ENCODE peak calls at places on chromosomes 3 and 15, in eight cellular contexts. K is heart left ventricle, I is stomach, P is endothelial cell of umbilical vein, N is sigmoid colon, D is A549, L is esophagus squamous epithelium, V is ovary. U is an unnamed sample.

GRCh38 chr3:177329854-177330253 is 132.6 kb upstream of the TBL1XR1 start:
- DNase-seq in N (no peak), D (no peak), I (peak), L (no peak), K (no peak), P (no peak), V (no peak), U (no peak)

GRCh38 chr3:35392187-35392586 is 247.1 kb upstream of the ARPP21 start:
- DNase-seq in I (no peak), L (no peak), N (no peak), K (no peak), P (no peak), V (no peak), D (no peak), U (no peak)

GRCh38 chr15:24076090-24076784 is 389.1 kb upstream of the NDN start:
- DNase-seq in K (no peak), I (no peak), L (no peak), P (no peak), D (no peak), N (no peak), V (no peak), U (no peak)

GRCh38 chr3:56980798-56981390 is 79.6 kb upstream of the SPATA12 start:
- DNase-seq in P (peak), L (peak), N (no peak), D (peak), I (peak), K (peak), V (peak), U (no peak)

GRCh38 chr3:138136208-138136607 is 4.0 kb upstream of the A4GNT start:
- DNase-seq in K (no peak), V (no peak), I (no peak), L (no peak), N (no peak), P (no peak), D (no peak), U (no peak)

GRCh38 chr3:182609575-182610156 is 183.6 kb upstream of the ATP11B start:
- DNase-seq in N (no peak), I (peak), V (no peak), L (no peak), K (no peak), P (no peak), D (no peak), U (peak)

GRCh38 chr3:5019411-5020261 is 40.4 kb downstream of the BHLHE40 start:
- DNase-seq in K (no peak), D (no peak), I (peak), L (no peak), V (no peak), N (no peak), P (no peak), U (no peak)

GRCh38 chr3:46496745-46497555 is 826 bp upstream of the RTP3 start:
- DNase-seq in K (no peak), P (peak), D (peak), I (no peak), L (no peak), N (no peak), V (no peak), U (no peak)

GRCh38 chr3:46997453-46998091 is 18.1 kb downstream of the NBEAL2 start:
- DNase-seq in I (no peak), K (peak), D (no peak), L (no peak), N (no peak), P (no peak), V (no peak), U (no peak)

GRCh38 chr15:77495806-77496589 is 75.3 kb downstream of the HMG20A start:
- DNase-seq in K (peak), N (no peak), D (no peak), I (no peak), P (peak), L (no peak), V (no peak), U (no peak)

GRCh38 chr3:57977755-57978715 is 30.2 kb upstream of the FLNB start:
- DNase-seq in P (no peak), I (no peak), L (no peak), V (no peak), K (peak), N (no peak), D (no peak), U (no peak)

GRCh38 chr3:55402886-55403605 is 84.1 kb downstream of the WNT5A start:
- DNase-seq in K (no peak), D (no peak), P (no peak), N (no peak), I (no peak), L (no peak), V (no peak), U (no peak)

GRCh38 chr3:185537369-185537970 is 14.9 kb downstream of the LIPH start:
- DNase-seq in L (no peak), D (peak), V (no peak), K (peak), N (peak), I (peak), P (peak), U (no peak)

GRCh38 chr15:101043011-101043410 is 123.9 kb downstream of the LRRK1 start:
- DNase-seq in P (no peak), L (no peak), I (peak), D (no peak), K (no peak), V (peak), N (no peak), U (no peak)

GRCh38 chr15:71707230-71708051 is 102.9 kb upstream of the NR2E3 start:
- DNase-seq in L (no peak), P (peak), D (no peak), V (no peak), N (no peak), K (no peak), I (no peak), U (no peak)

GRCh38 chr15:71706461-71707229 is 103.7 kb upstream of the NR2E3 start:
- DNase-seq in I (no peak), L (no peak), V (no peak), N (no peak), P (no peak), D (no peak), K (no peak), U (peak)

GRCh38 chr15:71702496-71702895 is 107.9 kb upstream of the NR2E3 start:
- DNase-seq in L (no peak), D (no peak), P (no peak), N (no peak), V (no peak), K (no peak), I (no peak), U (no peak)

GRCh38 chr15:71708052-71708432 is 102.3 kb upstream of the NR2E3 start:
- DNase-seq in D (no peak), L (no peak), P (no peak), N (no peak), V (no peak), I (no peak), K (peak), U (no peak)

GRCh38 chr15:71705151-71705550 is 105.2 kb upstream of the NR2E3 start:
- DNase-seq in P (no peak), I (no peak), D (no peak), V (no peak), K (no peak), L (no peak), N (no peak), U (no peak)
- TF ChIP-seq POLR2A in P (no peak), I (no peak), D (no peak), V (no peak), K (no peak), L (no peak), N (no peak), U (no peak)

GRCh38 chr3:76353683-76354082 is 568.3 kb upstream of the ZNF717 start:
- DNase-seq in L (no peak), V (no peak), P (no peak), K (no peak), I (no peak), D (no peak), N (no peak), U (no peak)
- TF ChIP-seq CTCF in L (no peak), V (no peak), P (no peak), K (no peak), I (no peak), D (no peak), N (no peak), U (no peak)

DNA sequence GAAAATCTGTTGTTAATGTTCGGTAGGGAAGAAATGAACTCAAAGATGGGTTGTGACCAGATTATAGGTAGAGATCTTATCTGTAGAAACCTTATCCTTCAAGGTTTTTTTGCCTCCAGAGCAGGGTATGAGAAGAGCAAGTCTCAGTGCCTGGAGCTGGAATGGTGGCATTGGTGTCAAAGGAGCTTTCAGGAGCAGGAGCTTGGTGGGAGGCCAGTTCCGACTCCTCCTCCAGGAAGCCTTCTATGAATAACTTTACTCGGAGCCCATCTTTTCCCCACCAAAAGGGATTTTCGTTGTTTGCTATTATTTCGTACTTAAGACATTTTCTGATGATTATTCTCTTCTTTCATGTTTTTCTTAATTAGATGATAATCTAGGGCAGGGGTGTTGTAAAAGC is 91.8 kb downstream of the GHSR start:
- DNase-seq in L (no peak), P (no peak), V (no peak), N (no peak), I (no peak), D (no peak), K (no peak), U (no peak)
- H3K27ac ChIP-seq in L (no peak), P (no peak), V (no peak), N (no peak), I (peak), D (no peak), K (no peak), U (peak)

DNA sequence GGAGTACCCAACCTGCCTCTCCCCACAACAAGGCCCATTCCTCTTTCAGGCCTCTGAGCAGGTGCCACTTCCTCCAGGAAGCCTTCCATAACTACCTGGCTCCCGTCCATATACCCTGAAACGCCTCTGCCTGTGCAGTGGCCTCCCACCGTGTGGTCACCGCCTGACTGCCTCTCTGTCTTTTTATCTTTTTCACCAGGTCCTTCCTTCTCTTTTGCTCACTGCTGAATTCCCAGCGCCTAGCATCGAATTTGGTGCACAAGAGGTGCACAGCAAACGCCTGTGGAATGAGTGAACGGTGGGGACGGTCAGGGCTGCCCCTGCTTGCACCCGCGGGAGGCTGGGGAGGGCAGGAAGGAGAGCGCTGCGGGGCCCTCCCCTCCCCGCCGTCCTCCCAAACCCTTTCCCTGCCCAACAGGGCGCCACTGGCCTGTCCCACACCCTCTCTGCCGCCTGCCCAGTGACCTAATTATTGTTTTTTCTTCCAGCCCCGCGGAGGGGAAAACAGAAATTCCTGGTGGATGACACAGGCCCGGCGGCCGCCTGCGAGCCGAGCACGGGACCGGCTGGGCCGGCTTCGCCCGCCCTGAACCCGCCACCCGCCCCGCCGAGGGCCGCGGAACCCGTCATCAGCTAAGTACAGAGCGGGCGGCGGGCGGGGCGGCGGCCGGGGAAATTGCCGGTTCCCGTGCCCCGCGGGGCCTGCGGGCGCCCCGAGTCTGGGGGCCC is 140.1 kb downstream of the SMAD6 start:
- DNase-seq in I (peak), L (peak), K (peak), N (peak), V (peak), D (peak), P (peak), U (peak)
- TF ChIP-seq POLR2A in I (no peak), L (no peak), K (peak), N (no peak), V (peak), D (peak), P (no peak), U (no peak)

DNA sequence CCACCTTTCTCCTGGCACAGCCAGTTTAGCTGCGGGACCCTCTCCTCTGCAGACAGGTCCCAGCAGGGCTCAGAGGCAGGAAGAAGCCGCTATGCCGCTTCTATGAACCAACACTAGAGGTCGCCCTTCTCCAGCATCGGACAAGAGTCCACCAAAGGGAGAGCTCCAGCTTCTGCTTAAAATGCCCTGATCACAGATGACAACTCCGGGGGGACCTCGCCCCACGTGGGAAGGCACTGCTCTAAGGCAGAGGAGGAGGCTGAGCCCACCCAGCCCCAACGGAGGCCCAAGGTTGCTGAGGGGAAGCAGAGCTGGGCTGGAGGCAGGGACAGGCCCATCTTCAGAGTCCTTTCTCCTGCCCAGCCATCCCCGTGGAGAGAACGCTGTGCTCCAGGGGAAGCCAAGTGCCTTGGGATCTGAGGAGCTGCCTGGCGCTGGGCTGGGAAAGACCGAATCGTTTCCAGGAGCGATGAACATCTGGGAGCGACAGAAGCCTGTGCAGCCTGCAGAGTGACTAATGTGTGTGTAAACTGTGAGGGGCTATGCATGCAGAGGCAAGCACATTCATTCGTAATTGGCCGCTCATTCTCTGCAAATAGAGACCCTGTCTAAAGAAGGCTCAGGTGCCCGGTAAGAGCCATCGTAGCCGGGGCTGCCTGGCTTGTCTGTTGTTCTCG is 43.5 kb upstream of the BDH1 start:
- DNase-seq in L (no peak), K (peak), I (peak), N (peak), P (peak), V (peak), D (peak), U (peak)
- TF ChIP-seq CTCF in L (peak), K (peak), I (peak), N (peak), P (peak), V (peak), D (peak), U (peak)

GRCh38 chr3:129822679-129823078 is 70.8 kb downstream of the TMCC1 start:
- DNase-seq in P (no peak), I (no peak), V (no peak), K (no peak), D (no peak), N (no peak), L (no peak), U (no peak)
- H3K27ac ChIP-seq in P (no peak), I (no peak), V (no peak), K (no peak), D (peak), N (no peak), L (no peak), U (no peak)

GRCh38 chr3:172446198-172446597 is 2.1 kb downstream of the GHSR start:
- DNase-seq in I (no peak), N (no peak), D (no peak), L (no peak), K (no peak), P (no peak), V (no peak), U (no peak)
- TF ChIP-seq POLR2A in I (no peak), N (no peak), D (no peak), L (no peak), K (no peak), P (no peak), V (no peak), U (no peak)

GRCh38 chr3:33377489-33377888 is 62.7 kb downstream of the UBP1 start:
- DNase-seq in K (no peak), L (no peak), N (no peak), D (no peak), P (no peak), I (no peak), V (no peak), U (no peak)
- TF ChIP-seq CTCF in K (no peak), L (no peak), N (no peak), D (no peak), P (no peak), I (no peak), V (no peak), U (no peak)